ENCODE peak calls at places on chromosomes 12 and 14, in eight cellular contexts. One of them, this sample, is unnamed.

GRCh38 chr12:57844725-57845477 is 1.6 kb downstream of the CTDSP2 start:
- DNase-seq in B cell: no peak
- DNase-seq in neural progenitor cell: peak; percentile 73
- DNase-seq in left ventricle myocardium inferior: peak; percentile 70
- DNase-seq in NCI-H1417: peak; percentile 56
- DNase-seq in NCI-H2171: no peak
- DNase-seq in kidney glomerular epithelial cell: peak; percentile 65
- DNase-seq in NCI-H510A treated with DMSO at 0.1 percent for 48 hours: no peak
- DNase-seq in this sample: no peak

GRCh38 chr12:51198568-51199400 is 19.1 kb downstream of the POU6F1 start:
- DNase-seq in NCI-H510A treated with DMSO at 0.1 percent for 48 hours: no peak
- DNase-seq in B cell: no peak
- DNase-seq in NCI-H1417: no peak
- DNase-seq in left ventricle myocardium inferior: no peak
- DNase-seq in neural progenitor cell: no peak
- DNase-seq in kidney glomerular epithelial cell: no peak
- DNase-seq in NCI-H2171: no peak
- DNase-seq in this sample: no peak

GRCh38 chr12:54475542-54475941 is 2.1 kb upstream of the GTSF1 start:
- DNase-seq in NCI-H1417: no peak
- DNase-seq in kidney glomerular epithelial cell: peak; percentile 11
- DNase-seq in B cell: no peak
- DNase-seq in neural progenitor cell: no peak
- DNase-seq in NCI-H510A treated with DMSO at 0.1 percent for 48 hours: no peak
- DNase-seq in left ventricle myocardium inferior: no peak
- DNase-seq in NCI-H2171: no peak
- DNase-seq in this sample: no peak

GRCh38 chr12:128702344-128702743 is 121.4 kb downstream of the SLC15A4 start:
- DNase-seq in NCI-H2171: no peak
- DNase-seq in NCI-H510A treated with DMSO at 0.1 percent for 48 hours: peak; percentile 68
- DNase-seq in NCI-H1417: no peak
- DNase-seq in kidney glomerular epithelial cell: no peak
- DNase-seq in B cell: no peak
- DNase-seq in left ventricle myocardium inferior: no peak
- DNase-seq in neural progenitor cell: no peak
- DNase-seq in this sample: no peak

GRCh38 chr12:106115450-106115849 is 23.3 kb downstream of the NUAK1 start:
- DNase-seq in kidney glomerular epithelial cell: no peak
- DNase-seq in B cell: no peak
- DNase-seq in neural progenitor cell: peak; percentile 71
- DNase-seq in NCI-H1417: no peak
- DNase-seq in NCI-H510A treated with DMSO at 0.1 percent for 48 hours: no peak
- DNase-seq in left ventricle myocardium inferior: no peak
- DNase-seq in NCI-H2171: no peak
- DNase-seq in this sample: no peak

GRCh38 chr12:121799175-121799841 is 4.5 kb upstream of the SETD1B start:
- DNase-seq in NCI-H510A treated with DMSO at 0.1 percent for 48 hours: peak; percentile 88
- DNase-seq in kidney glomerular epithelial cell: peak; percentile 49
- DNase-seq in neural progenitor cell: peak; percentile 61
- DNase-seq in NCI-H1417: peak; percentile 93
- DNase-seq in B cell: peak; percentile 48
- DNase-seq in left ventricle myocardium inferior: peak; percentile 78
- DNase-seq in NCI-H2171: peak; percentile 41
- DNase-seq in this sample: no peak

GRCh38 chr14:97331526-97331925 is 534.3 kb downstream of the VRK1 start:
- DNase-seq in left ventricle myocardium inferior: no peak
- DNase-seq in NCI-H1417: no peak
- DNase-seq in NCI-H510A treated with DMSO at 0.1 percent for 48 hours: no peak
- DNase-seq in neural progenitor cell: no peak
- DNase-seq in kidney glomerular epithelial cell: no peak
- DNase-seq in NCI-H2171: no peak
- DNase-seq in B cell: no peak
- DNase-seq in this sample: no peak

GRCh38 chr12:87274594-87275245 is 754.5 kb downstream of the C12orf50 start:
- DNase-seq in NCI-H1417: peak; percentile 47
- DNase-seq in left ventricle myocardium inferior: no peak
- DNase-seq in neural progenitor cell: peak; percentile 62
- DNase-seq in B cell: no peak
- DNase-seq in NCI-H510A treated with DMSO at 0.1 percent for 48 hours: peak; percentile 6
- DNase-seq in NCI-H2171: no peak
- DNase-seq in kidney glomerular epithelial cell: peak; percentile 41
- DNase-seq in this sample: peak; percentile 23

GRCh38 chr12:46438719-46439319 is 66.2 kb upstream of the SLC38A2 start:
- DNase-seq in NCI-H1417: no peak
- DNase-seq in kidney glomerular epithelial cell: no peak
- DNase-seq in NCI-H510A treated with DMSO at 0.1 percent for 48 hours: no peak
- DNase-seq in neural progenitor cell: no peak
- DNase-seq in left ventricle myocardium inferior: no peak
- DNase-seq in B cell: no peak
- DNase-seq in NCI-H2171: no peak
- DNase-seq in this sample: no peak

GRCh38 chr14:37114559-37114958 is 57.8 kb downstream of the SLC25A21 start:
- DNase-seq in kidney glomerular epithelial cell: no peak
- DNase-seq in NCI-H510A treated with DMSO at 0.1 percent for 48 hours: no peak
- DNase-seq in NCI-H2171: no peak
- DNase-seq in left ventricle myocardium inferior: no peak
- DNase-seq in neural progenitor cell: no peak
- DNase-seq in NCI-H1417: no peak
- DNase-seq in B cell: no peak
- DNase-seq in this sample: no peak

GRCh38 chr14:23361320-23361719 is 3.7 kb downstream of the EFS start:
- DNase-seq in NCI-H510A treated with DMSO at 0.1 percent for 48 hours: no peak
- DNase-seq in NCI-H1417: no peak
- DNase-seq in kidney glomerular epithelial cell: no peak
- DNase-seq in neural progenitor cell: no peak
- DNase-seq in B cell: no peak
- DNase-seq in left ventricle myocardium inferior: no peak
- DNase-seq in NCI-H2171: no peak
- DNase-seq in this sample: no peak

GRCh38 chr12:11668611-11669010 is 19.1 kb downstream of the ETV6 start:
- DNase-seq in neural progenitor cell: no peak
- DNase-seq in NCI-H2171: no peak
- DNase-seq in NCI-H510A treated with DMSO at 0.1 percent for 48 hours: peak; percentile 35
- DNase-seq in left ventricle myocardium inferior: no peak
- DNase-seq in NCI-H1417: no peak
- DNase-seq in B cell: no peak
- DNase-seq in kidney glomerular epithelial cell: no peak
- DNase-seq in this sample: no peak

GRCh38 chr12:99658950-99659349 is 11.4 kb downstream of the GARIN6 start:
- DNase-seq in kidney glomerular epithelial cell: peak; percentile 14
- DNase-seq in B cell: no peak
- DNase-seq in neural progenitor cell: no peak
- DNase-seq in NCI-H510A treated with DMSO at 0.1 percent for 48 hours: peak; percentile 26
- DNase-seq in left ventricle myocardium inferior: no peak
- DNase-seq in NCI-H2171: no peak
- DNase-seq in NCI-H1417: peak; percentile 80
- DNase-seq in this sample: no peak

GRCh38 chr12:6340745-6341438 is 984 bp downstream of the TNFRSF1A start:
- DNase-seq in NCI-H510A treated with DMSO at 0.1 percent for 48 hours: no peak
- DNase-seq in B cell: no peak
- DNase-seq in neural progenitor cell: no peak
- DNase-seq in NCI-H2171: no peak
- DNase-seq in kidney glomerular epithelial cell: no peak
- DNase-seq in left ventricle myocardium inferior: no peak
- DNase-seq in NCI-H1417: no peak
- DNase-seq in this sample: no peak

GRCh38 chr12:52395761-52396434 is 10.2 kb downstream of the KRT82 start:
- DNase-seq in left ventricle myocardium inferior: no peak
- DNase-seq in NCI-H1417: peak; percentile 40
- DNase-seq in kidney glomerular epithelial cell: no peak
- DNase-seq in NCI-H510A treated with DMSO at 0.1 percent for 48 hours: peak; percentile 31
- DNase-seq in neural progenitor cell: peak; percentile 54
- DNase-seq in B cell: no peak
- DNase-seq in NCI-H2171: peak; percentile 75
- DNase-seq in this sample: no peak

GRCh38 chr12:124162151-124163110 is 132.5 kb upstream of the RFLNA start:
- DNase-seq in B cell: no peak
- DNase-seq in NCI-H2171: no peak
- DNase-seq in NCI-H1417: peak; percentile 43
- DNase-seq in kidney glomerular epithelial cell: no peak
- DNase-seq in left ventricle myocardium inferior: no peak
- DNase-seq in NCI-H510A treated with DMSO at 0.1 percent for 48 hours: no peak
- DNase-seq in neural progenitor cell: no peak
- DNase-seq in this sample: peak; percentile 3

GRCh38 chr12:12899530-12900380 is 8.4 kb downstream of the GPRC5A start:
- DNase-seq in kidney glomerular epithelial cell: peak; percentile 95
- DNase-seq in NCI-H1417: no peak
- DNase-seq in left ventricle myocardium inferior: no peak
- DNase-seq in NCI-H510A treated with DMSO at 0.1 percent for 48 hours: no peak
- DNase-seq in neural progenitor cell: no peak
- DNase-seq in B cell: no peak
- DNase-seq in NCI-H2171: no peak
- DNase-seq in this sample: no peak

GRCh38 chr14:31880935-31881334 is 196.2 kb upstream of the ARHGAP5 start:
- DNase-seq in kidney glomerular epithelial cell: peak; percentile 82
- DNase-seq in NCI-H510A treated with DMSO at 0.1 percent for 48 hours: no peak
- DNase-seq in NCI-H1417: no peak
- DNase-seq in NCI-H2171: no peak
- DNase-seq in left ventricle myocardium inferior: no peak
- DNase-seq in neural progenitor cell: no peak
- DNase-seq in B cell: no peak
- DNase-seq in this sample: no peak

GRCh38 chr14:50619569-50620141 is 48.5 kb downstream of the SAV1 start:
- DNase-seq in B cell: no peak
- DNase-seq in NCI-H2171: no peak
- DNase-seq in NCI-H510A treated with DMSO at 0.1 percent for 48 hours: peak; percentile 16
- DNase-seq in kidney glomerular epithelial cell: peak; percentile 27
- DNase-seq in NCI-H1417: peak; percentile 54
- DNase-seq in neural progenitor cell: peak; percentile 22
- DNase-seq in left ventricle myocardium inferior: no peak
- DNase-seq in this sample: no peak

GRCh38 chr12:113262710-113263109 is 41.4 kb downstream of the TPCN1 start:
- DNase-seq in NCI-H1417: no peak
- DNase-seq in kidney glomerular epithelial cell: no peak
- DNase-seq in NCI-H510A treated with DMSO at 0.1 percent for 48 hours: no peak
- DNase-seq in neural progenitor cell: no peak
- DNase-seq in NCI-H2171: no peak
- DNase-seq in B cell: no peak
- DNase-seq in left ventricle myocardium inferior: no peak
- DNase-seq in this sample: no peak

GRCh38 chr14:95660550-95661515 is 25.4 kb upstream of the TCL1B start:
- DNase-seq in NCI-H510A treated with DMSO at 0.1 percent for 48 hours: no peak
- DNase-seq in NCI-H2171: no peak
- DNase-seq in B cell: no peak
- DNase-seq in neural progenitor cell: no peak
- DNase-seq in kidney glomerular epithelial cell: no peak
- DNase-seq in NCI-H1417: no peak
- DNase-seq in left ventricle myocardium inferior: no peak
- DNase-seq in this sample: no peak

GRCh38 chr14:87940894-87941293 is 52.1 kb downstream of the GALC start:
- DNase-seq in kidney glomerular epithelial cell: no peak
- DNase-seq in neural progenitor cell: no peak
- DNase-seq in B cell: no peak
- DNase-seq in NCI-H1417: no peak
- DNase-seq in NCI-H2171: no peak
- DNase-seq in NCI-H510A treated with DMSO at 0.1 percent for 48 hours: no peak
- DNase-seq in left ventricle myocardium inferior: no peak
- DNase-seq in this sample: no peak